ENCODE peak calls at places on chromosomes 13 and 19, in seven cellular contexts. I is astrocyte; P is NCI-H774; O is foreskin fibroblast; V is midbrain; W is gastrocnemius medialis; B is stimulated activated naive B cell treated with anti-CD40 and anti-IgM and Interleukin-4, amounts not matched to agents 10 μg/mL and 1 μg/mL and 100 μg/mL, for 72 hours. L is an unnamed sample.
A peak's percentile ranks its signal among the peaks of the same experiment; 100 is the strongest.

GRCh38 chr13:41541142-41541938 is 84.0 kb downstream of the RGCC start:
- DNase-seq in B (no peak), W (no peak), V (peak; percentile 42), I (no peak), O (no peak), P (no peak), L (no peak)

GRCh38 chr13:48600374-48601364 is 53.1 kb upstream of the CYSLTR2 start:
- DNase-seq in V (no peak), P (no peak), W (no peak), O (peak; percentile 63), B (no peak), I (peak; percentile 98), L (peak; percentile 87)

GRCh38 chr13:89695343-89696257 is 1651.9 kb upstream of the MIR17HG start:
- DNase-seq in I (peak; percentile 24), B (no peak), V (peak; percentile 62), W (no peak), P (no peak), O (no peak), L (peak; percentile 5)

GRCh38 chr19:1945899-1946298 is 4.9 kb downstream of the CSNK1G2 start:
- DNase-seq in P (no peak), V (no peak), B (no peak), W (no peak), I (no peak), O (peak; percentile 33), L (no peak)

GRCh38 chr19:43820098-43820860 is 6.8 kb upstream of the ZNF283 start:
- DNase-seq in W (no peak), V (peak; percentile 60), B (peak; percentile 30), I (peak; percentile 35), O (peak; percentile 85), P (no peak), L (peak; percentile 27)

GRCh38 chr19:10505583-10506229 is 2.5 kb upstream of the KEAP1 start:
- DNase-seq in O (peak; percentile 80), W (no peak), V (peak; percentile 68), P (peak; percentile 7), I (no peak), B (peak; percentile 42), L (peak; percentile 56)

GRCh38 chr19:43620061-43621001 is 902 bp upstream of the ZNF428 start:
- DNase-seq in V (no peak), O (no peak), I (no peak), P (no peak), W (no peak), B (no peak), L (no peak)

GRCh38 chr19:47390533-47391488 is 28.5 kb downstream of the MEIS3 start:
- DNase-seq in W (no peak), B (no peak), P (no peak), O (no peak), I (no peak), V (no peak), L (no peak)

GRCh38 chr13:75181906-75182305 is 300.1 kb downstream of the TBC1D4 start:
- DNase-seq in O (peak; percentile 74), V (no peak), B (no peak), I (peak; percentile 91), W (no peak), P (no peak), L (peak; percentile 80)

GRCh38 chr19:6101991-6102390 is 8.3 kb downstream of the RFX2 start:
- DNase-seq in W (no peak), I (no peak), P (no peak), V (no peak), O (no peak), B (no peak), L (no peak)

GRCh38 chr19:18401580-18402112 is 4.2 kb upstream of the LRRC25 start:
- DNase-seq in I (peak; percentile 39), V (peak; percentile 24), P (no peak), W (peak; percentile 63), O (peak; percentile 85), B (peak; percentile 66), L (peak; percentile 62)

GRCh38 chr13:76641056-76641455 is 245.1 kb downstream of the KCTD12 start:
- DNase-seq in B (no peak), O (peak; percentile 78), P (no peak), W (no peak), I (peak; percentile 20), V (no peak), L (no peak)

GRCh38 chr13:46385946-46386345 is 1.1 kb downstream of the RUBCNL start:
- DNase-seq in O (peak; percentile 13), P (no peak), V (no peak), B (no peak), W (no peak), I (no peak), L (no peak)

GRCh38 chr13:46232281-46232680 is 20.6 kb downstream of the LRRC63 start:
- DNase-seq in P (no peak), I (peak; percentile 50), B (no peak), W (no peak), V (no peak), O (peak; percentile 10), L (no peak)

GRCh38 chr13:44045179-44045562 is 165.5 kb downstream of the LACC1 start:
- DNase-seq in O (no peak), P (peak; percentile 30), W (no peak), I (no peak), B (no peak), V (peak; percentile 20), L (no peak)

GRCh38 chr19:46601318-46602224 is at the start of gene CALM3:
- DNase-seq in V (peak; percentile 65), B (no peak), P (no peak), I (no peak), O (peak; percentile 46), W (no peak), L (no peak)

GRCh38 chr13:111413407-111414187 is 93.2 kb downstream of the TEX29 start:
- DNase-seq in W (no peak), O (no peak), P (no peak), I (no peak), B (no peak), V (no peak), L (no peak)

GRCh38 chr13:79782541-79783216 is 301.7 kb downstream of the NDFIP2 start:
- DNase-seq in P (peak; percentile 62), W (no peak), B (no peak), V (peak; percentile 26), O (peak; percentile 62), I (peak; percentile 86), L (peak; percentile 86)

GRCh38 chr13:110746443-110746842 is 32.9 kb downstream of the ING1 start:
- DNase-seq in V (no peak), I (no peak), O (peak; percentile 16), B (no peak), P (no peak), W (no peak), L (no peak)

GRCh38 chr19:35641515-35642151 is at the start of gene ETV2:
- DNase-seq in I (no peak), B (no peak), V (no peak), P (no peak), W (no peak), O (peak; percentile 55), L (peak; percentile 40)

GRCh38 chr19:4922530-4923378 is 13.5 kb downstream of the UHRF1 start:
- DNase-seq in P (no peak), O (no peak), I (no peak), B (no peak), V (no peak), W (no peak), L (no peak)

GRCh38 chr19:50670102-50670380 is 20.8 kb downstream of the C19orf81 start:
- DNase-seq in B (no peak), I (no peak), P (no peak), O (no peak), W (no peak), V (no peak), L (no peak)

GRCh38 chr19:43552616-43553015 is 19.6 kb downstream of the ZNF575 start:
- DNase-seq in I (no peak), B (no peak), V (no peak), W (no peak), P (no peak), O (no peak), L (no peak)

GRCh38 chr13:111879719-111880118 is 187.2 kb upstream of the SOX1 start:
- DNase-seq in P (no peak), V (no peak), I (no peak), B (no peak), W (no peak), O (no peak), L (no peak)